ENCODE peak calls at places on chromosomes 16 and 17, in nine cellular contexts. N is stimulated activated CD8-positive, alpha-beta memory T cell treated with anti-CD3 and anti-CD28 coated beads, Interleukin-15, amount 100 ng/mL, for 1 hour; M is activated CD4-positive, alpha-beta memory T cell treated with anti-CD3 and anti-CD28 coated beads for 36 hours; S is Calu3; J is NCI-H1436; O is AG08396; Z is BE2C; X is ovary; R is ACHN. A is an unnamed sample.
A peak's percentile ranks its signal among the peaks of the same experiment; 100 is the strongest.

GRCh38 chr17:73770115-73770848 is 126.0 kb upstream of the SDK2 start:
- DNase-seq in N (no peak), M (no peak), S (peak; percentile 49), J (peak; percentile 85), O (peak; percentile 45), Z (peak; percentile 97), X (peak; percentile 71), R (peak; percentile 65), A (no peak)

GRCh38 chr17:28147026-28147425 is 104.5 kb downstream of the NLK start:
- DNase-seq in N (no peak), M (no peak), S (no peak), J (peak; percentile 89), O (no peak), Z (no peak), X (no peak), R (no peak), A (no peak)

GRCh38 chr17:48749621-48750553 is 21.3 kb upstream of the HOXB13 start:
- DNase-seq in N (no peak), M (no peak), S (no peak), J (no peak), O (no peak), Z (no peak), X (no peak), R (no peak), A (no peak)

GRCh38 chr17:76414334-76415295 is 30.2 kb downstream of the SPHK1 start:
- DNase-seq in N (no peak), M (no peak), S (no peak), J (peak; percentile 33), O (peak; percentile 58), Z (peak; percentile 98), X (peak; percentile 75), R (no peak), A (no peak)

GRCh38 chr16:27756206-27756970 is 206.4 kb downstream of the KATNIP start:
- DNase-seq in N (no peak), M (no peak), S (no peak), J (no peak), O (no peak), Z (no peak), X (no peak), R (no peak), A (no peak)

GRCh38 chr17:15264542-15264941 is 584 bp downstream of the PMP22 start:
- DNase-seq in N (no peak), M (no peak), S (peak; percentile 52), J (no peak), O (no peak), Z (no peak), X (no peak), R (no peak), A (no peak)

GRCh38 chr16:80174416-80174815 is 366.4 kb upstream of the DYNLRB2 start:
- DNase-seq in N (no peak), M (no peak), S (no peak), J (no peak), O (peak; percentile 63), Z (no peak), X (no peak), R (peak; percentile 64), A (no peak)

GRCh38 chr16:11133344-11133921 is 122.6 kb downstream of the SOCS1 start:
- DNase-seq in N (no peak), M (no peak), S (peak; percentile 77), J (no peak), O (peak; percentile 94), Z (no peak), X (peak; percentile 55), R (peak; percentile 96), A (no peak)

GRCh38 chr17:40124279-40125141 is 2.7 kb downstream of the MSL1 start:
- DNase-seq in N (no peak), M (no peak), S (peak; percentile 61), J (no peak), O (no peak), Z (no peak), X (no peak), R (peak; percentile 32), A (no peak)

GRCh38 chr17:77736721-77737120 is 221.8 kb upstream of the TNRC6C start:
- DNase-seq in N (no peak), M (no peak), S (no peak), J (no peak), O (no peak), Z (no peak), X (no peak), R (no peak), A (no peak)

GRCh38 chr16:57066625-57067024 is 25.8 kb upstream of the CPNE2 start:
- DNase-seq in N (no peak), M (no peak), S (no peak), J (no peak), O (no peak), Z (no peak), X (no peak), R (no peak), A (no peak)

GRCh38 chr17:57887161-57887560 is 37.3 kb upstream of the MRPS23 start:
- DNase-seq in N (no peak), M (no peak), S (no peak), J (no peak), O (no peak), Z (no peak), X (no peak), R (no peak), A (no peak)

GRCh38 chr17:68903294-68903693 is 51.9 kb downstream of the ABCA8 start:
- DNase-seq in N (no peak), M (no peak), S (no peak), J (no peak), O (no peak), Z (no peak), X (no peak), R (no peak), A (no peak)

GRCh38 chr16:21626659-21627277 is 25.6 kb downstream of the IGSF6 start:
- DNase-seq in N (no peak), M (peak; percentile 43), S (peak; percentile 63), J (no peak), O (peak; percentile 79), Z (peak; percentile 85), X (no peak), R (peak; percentile 50), A (no peak)

GRCh38 chr17:40364121-40364861 is at the start of gene GJD3:
- DNase-seq in N (no peak), M (no peak), S (no peak), J (no peak), O (no peak), Z (no peak), X (no peak), R (no peak), A (no peak)

GRCh38 chr17:74369665-74370490 is 2.6 kb downstream of the GPR142 start:
- DNase-seq in N (no peak), M (no peak), S (no peak), J (no peak), O (no peak), Z (no peak), X (no peak), R (no peak), A (no peak)

GRCh38 chr16:1068451-1068850 is 4.1 kb upstream of the SSTR5 start:
- DNase-seq in N (no peak), M (no peak), S (no peak), J (no peak), O (no peak), Z (no peak), X (no peak), R (no peak), A (no peak)

GRCh38 chr16:72561-73537 is at the start of gene RHBDF1:
- DNase-seq in N (no peak), M (peak; percentile 27), S (peak; percentile 82), J (no peak), O (peak; percentile 92), Z (peak; percentile 52), X (peak; percentile 71), R (peak; percentile 78), A (no peak)

GRCh38 chr16:381788-382717 is at the start of gene PGAP6:
- DNase-seq in N (peak; percentile 47), M (peak; percentile 73), S (peak; percentile 86), J (peak; percentile 59), O (peak; percentile 95), Z (peak; percentile 75), X (peak; percentile 73), R (peak; percentile 76), A (peak; percentile 63)

GRCh38 chr16:13996778-13997288 is 74.3 kb upstream of the MRTFB start:
- DNase-seq in N (no peak), M (no peak), S (no peak), J (no peak), O (no peak), Z (no peak), X (no peak), R (no peak), A (no peak)

GRCh38 chr17:82246040-82246364 is 17.2 kb downstream of the SLC16A3 start:
- DNase-seq in N (no peak), M (no peak), S (no peak), J (no peak), O (no peak), Z (no peak), X (no peak), R (no peak), A (no peak)

GRCh38 chr17:7237761-7238417 is 1.4 kb downstream of the PHF23 start:
- DNase-seq in N (peak; percentile 70), M (peak; percentile 86), S (peak; percentile 71), J (peak; percentile 57), O (peak; percentile 80), Z (peak; percentile 63), X (peak; percentile 91), R (peak; percentile 77), A (peak; percentile 91)

GRCh38 chr16:5615868-5616642 is 518.5 kb upstream of the EEF2KMT start:
- DNase-seq in N (no peak), M (peak; percentile 36), S (peak; percentile 67), J (peak; percentile 26), O (peak; percentile 24), Z (peak; percentile 90), X (no peak), R (peak; percentile 71), A (peak; percentile 52)

GRCh38 chr17:45129426-45129939 is 2.8 kb downstream of the PLCD3 start:
- DNase-seq in N (no peak), M (no peak), S (no peak), J (no peak), O (no peak), Z (no peak), X (peak; percentile 55), R (peak; percentile 16), A (no peak)

GRCh38 chr16:78727536-78727935 is 628.1 kb downstream of the WWOX start:
- DNase-seq in N (no peak), M (no peak), S (no peak), J (no peak), O (no peak), Z (no peak), X (no peak), R (no peak), A (no peak)

GRCh38 chr17:65811043-65811442 is 249.6 kb upstream of the AXIN2 start:
- DNase-seq in N (no peak), M (no peak), S (no peak), J (no peak), O (no peak), Z (no peak), X (no peak), R (no peak), A (no peak)

GRCh38 chr17:68777856-68778694 is 176.9 kb upstream of the FAM20A start:
- DNase-seq in N (no peak), M (no peak), S (no peak), J (peak; percentile 59), O (no peak), Z (no peak), X (no peak), R (no peak), A (no peak)

GRCh38 chr17:83125515-83126274 is 46.3 kb downstream of the METRNL start:
- DNase-seq in N (no peak), M (peak; percentile 46), S (no peak), J (no peak), O (no peak), Z (no peak), X (peak; percentile 14), R (no peak), A (no peak)

GRCh38 chr16:85296859-85297698 is 184.8 kb upstream of the CIBAR2 start:
- DNase-seq in N (peak; percentile 26), M (peak; percentile 66), S (peak; percentile 86), J (peak; percentile 44), O (peak; percentile 68), Z (peak; percentile 58), X (no peak), R (peak; percentile 60), A (peak; percentile 57)

GRCh38 chr16:25093208-25094061 is 18.1 kb upstream of the LCMT1 start:
- DNase-seq in N (no peak), M (peak; percentile 31), S (no peak), J (no peak), O (no peak), Z (no peak), X (no peak), R (no peak), A (peak; percentile 13)